ENCODE peak calls at places on chromosomes 2 and 18, in seven cellular contexts. W, I, E, K, S, B and F are unnamed samples. For H3K79me1, the result is how much of the 10 kb centered on the place peaks cover.

GRCh38 chr2:193476171-193476800 is 1281.6 kb upstream of the TMEFF2 start:
- DNase-seq in E (no peak), I (no peak), K (no peak), W (no peak), B (peak), S (no peak), F (no peak)

GRCh38 chr2:71661782-71662181 is 208.4 kb downstream of the DYSF start:
- DNase-seq in W (no peak), B (no peak), S (no peak), I (peak), E (no peak), K (no peak), F (no peak)

GRCh38 chr2:86243950-86244733 is 44.9 kb downstream of the MRPL35 start:
- DNase-seq in K (no peak), E (no peak), W (no peak), I (no peak), S (no peak), B (peak), F (no peak)

GRCh38 chr18:55513199-55513598 is 74.8 kb downstream of the TCF4 start:
- DNase-seq in E (peak), K (no peak), W (no peak), I (no peak), S (no peak), B (no peak), F (no peak)

GRCh38 chr2:135230150-135230549 is 178.1 kb downstream of the RAB3GAP1 start:
- DNase-seq in S (no peak), B (no peak), I (no peak), K (no peak), E (no peak), W (no peak), F (no peak)

GRCh38 chr2:65367517-65367916 is 64.9 kb downstream of the SPRED2 start:
- DNase-seq in B (peak), I (no peak), K (no peak), E (peak), W (no peak), S (peak), F (peak)

GRCh38 chr2:224870341-224870740 is 154.2 kb upstream of the CCDC195 start:
- DNase-seq in S (peak), B (no peak), W (no peak), K (no peak), E (no peak), I (no peak), F (no peak)

GRCh38 chr2:172437419-172438063 is 10.2 kb downstream of the ITGA6 start:
- DNase-seq in K (no peak), I (no peak), E (no peak), S (no peak), W (no peak), B (no peak), F (no peak)

GRCh38 chr2:112462178-112462577 is 19.8 kb upstream of the TTL start:
- DNase-seq in K (no peak), B (no peak), I (no peak), W (no peak), E (no peak), S (no peak), F (no peak)

GRCh38 chr2:71609958-71610357 is 156.6 kb downstream of the DYSF start:
- DNase-seq in B (peak), W (no peak), E (peak), K (no peak), S (peak), I (no peak), F (no peak)

GRCh38 chr18:72427721-72428120 is 116.4 kb downstream of the CBLN2 start:
- DNase-seq in E (no peak), S (peak), I (no peak), B (no peak), W (no peak), K (no peak), F (no peak)

GRCh38 chr2:68059769-68060525 is 2.9 kb downstream of the C1D start:
- DNase-seq in I (no peak), K (no peak), E (peak), S (peak), W (no peak), B (no peak), F (no peak)

GRCh38 chr18:12442946-12443345 is 35.2 kb downstream of the PRELID3A start:
- DNase-seq in S (peak), I (no peak), W (no peak), B (no peak), K (no peak), E (peak), F (no peak)

DNA sequence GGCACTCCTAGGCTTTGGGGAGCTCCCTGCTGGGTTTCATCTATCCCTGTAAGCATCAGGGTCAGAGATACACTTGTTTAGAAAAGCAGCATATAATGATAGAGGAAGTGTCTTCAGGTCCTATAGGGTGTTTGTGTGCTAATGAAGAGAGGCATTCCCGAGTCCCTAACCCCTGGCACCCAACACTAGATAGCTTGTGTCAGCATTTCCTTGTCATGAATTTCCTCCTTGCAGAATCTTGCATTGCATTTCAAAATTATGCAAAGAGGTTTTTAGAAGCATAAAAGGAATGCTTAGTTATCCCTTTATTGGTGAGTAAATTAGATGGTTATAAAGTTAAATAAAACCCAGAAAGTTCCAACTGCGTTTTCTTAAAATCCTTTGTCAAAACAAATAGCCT is 63.7 kb upstream of the LHCGR start:
- DNase-seq in K (no peak), B (no peak), W (no peak), I (no peak), E (no peak), S (no peak), F (peak)
- H2BK5ac ChIP-seq in K (no peak), B (no peak), W (no peak), I (no peak), E (no peak), S (no peak), F (no peak)

DNA sequence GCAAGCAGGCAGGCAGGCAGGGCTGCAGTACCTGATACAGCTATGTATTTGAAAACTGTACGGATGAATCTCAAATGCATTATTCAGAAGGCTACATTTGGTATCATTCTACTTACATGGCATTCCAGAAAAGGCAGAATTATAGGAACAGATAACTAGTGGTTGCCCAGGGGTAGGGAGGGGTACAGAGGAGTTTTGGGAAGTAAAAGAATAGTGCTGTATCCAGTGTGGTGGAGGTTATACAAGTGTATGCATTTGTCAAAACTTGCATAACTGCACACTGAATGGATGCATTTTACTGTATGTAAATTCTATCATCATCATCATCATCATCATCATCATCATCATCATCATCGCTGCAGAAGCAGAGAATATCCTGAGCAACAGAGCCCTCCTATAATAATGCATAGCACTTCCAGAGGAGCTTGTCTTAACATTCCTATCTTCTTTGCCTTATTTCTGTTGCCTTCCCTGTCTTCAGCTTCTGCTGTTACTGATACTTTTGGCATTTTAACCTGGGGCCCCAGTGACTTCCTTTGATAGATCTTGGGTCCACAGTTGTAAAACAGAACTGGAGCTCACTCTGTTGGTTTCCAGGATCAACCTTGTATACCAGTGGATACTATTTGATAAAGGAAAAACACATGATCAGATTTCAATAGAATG is 155.5 kb upstream of the OTX1 start:
- DNase-seq in S (no peak), E (no peak), B (no peak), W (no peak), K (no peak), I (no peak), F (no peak)
- H3K79me1 ChIP-seq in S (under half), E (under half), B (under half), W (under half), K (under half), I (under half), F (under half)

GRCh38 chr2:9779572-9780264 is 63.6 kb upstream of the TAF1B start:
- DNase-seq in S (no peak), B (no peak), K (no peak), W (no peak), E (no peak), I (no peak), F (no peak)

GRCh38 chr2:9778471-9779402 is 64.5 kb upstream of the TAF1B start:
- DNase-seq in B (no peak), K (no peak), I (no peak), W (no peak), S (no peak), E (no peak), F (no peak)

GRCh38 chr2:9780368-9781130 is 62.7 kb upstream of the TAF1B start:
- DNase-seq in S (no peak), B (no peak), I (no peak), E (no peak), K (no peak), W (no peak), F (no peak)

GRCh38 chr2:9781252-9781651 is 62.0 kb upstream of the TAF1B start:
- DNase-seq in I (no peak), E (no peak), B (peak), K (no peak), S (no peak), W (no peak), F (no peak)

DNA sequence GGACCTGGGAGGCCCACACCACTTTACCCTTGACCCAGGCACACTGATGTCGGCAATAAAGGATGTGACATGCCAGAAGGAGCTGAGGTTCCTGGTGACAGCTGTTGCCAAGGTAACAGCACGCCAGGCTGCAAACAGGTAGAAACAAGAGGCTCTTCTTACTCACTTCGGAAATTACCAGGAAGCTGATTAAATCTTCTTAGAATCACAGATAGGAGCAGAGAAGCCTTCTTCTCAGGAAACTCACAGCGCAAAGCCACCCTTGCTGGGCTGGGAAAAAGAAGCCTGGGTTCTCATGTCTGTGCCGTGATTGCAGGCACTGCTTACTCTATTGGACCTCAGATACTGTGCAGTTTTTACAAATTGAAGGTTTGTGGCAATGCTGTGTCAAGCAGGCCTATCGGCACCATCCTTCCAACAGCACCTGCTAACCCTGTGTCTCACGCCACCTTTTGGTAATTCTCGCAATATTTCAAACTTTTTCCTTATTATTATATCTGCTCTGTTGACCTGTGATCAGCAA is 61.0 kb upstream of the TAF1B start:
- DNase-seq in E (no peak), B (peak), K (no peak), I (no peak), S (no peak), W (no peak), F (peak)
- H2BK5ac ChIP-seq in E (no peak), B (no peak), K (no peak), I (no peak), S (no peak), W (no peak), F (no peak)

GRCh38 chr2:53989210-53989862 is 18.5 kb upstream of the PSME4 start:
- DNase-seq in I (no peak), E (no peak), S (no peak), K (no peak), W (no peak), B (no peak), F (no peak)
- H3K79me1 ChIP-seq in I (under half), E (under half), S (under half), K (under half), W (under half), B (under half), F (under half)

GRCh38 chr2:215060851-215061541 is 77.4 kb downstream of the ABCA12 start:
- DNase-seq in K (no peak), W (no peak), I (no peak), B (no peak), E (no peak), S (no peak), F (no peak)

GRCh38 chr2:215055891-215056290 is 82.5 kb downstream of the ABCA12 start:
- DNase-seq in B (no peak), W (no peak), S (no peak), I (no peak), K (no peak), E (no peak), F (no peak)

GRCh38 chr2:215063526-215063925 is 74.9 kb downstream of the ABCA12 start:
- DNase-seq in E (no peak), S (no peak), I (no peak), W (no peak), B (peak), K (no peak), F (no peak)

DNA sequence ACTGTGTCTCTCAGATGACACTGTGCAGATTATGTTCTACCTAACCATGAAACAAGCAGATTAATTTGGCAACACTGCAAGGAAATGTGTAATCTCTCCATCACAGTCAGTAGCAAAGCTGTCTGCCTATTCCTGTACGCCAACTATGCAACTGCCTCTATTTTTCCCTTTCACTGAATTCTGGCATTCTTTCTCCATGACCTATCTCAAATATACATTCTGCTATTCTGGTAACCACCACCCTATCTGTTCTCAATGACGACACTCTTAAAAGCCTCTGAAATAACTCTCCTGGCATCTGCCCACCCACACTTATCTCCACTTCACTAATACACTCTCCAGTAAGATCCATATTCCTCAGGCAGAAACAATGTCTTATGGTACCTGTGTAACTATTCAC is 78.7 kb downstream of the ABCA12 start:
- DNase-seq in I (no peak), K (no peak), B (peak), W (no peak), S (peak), E (peak), F (no peak)
- H2BK5ac ChIP-seq in I (no peak), K (no peak), B (no peak), W (no peak), S (no peak), E (no peak), F (no peak)

GRCh38 chr2:78532762-78533399 is 492.6 kb upstream of the REG3G start:
- DNase-seq in K (no peak), W (no peak), I (no peak), B (no peak), E (no peak), S (no peak), F (peak)
- H3K79me1 ChIP-seq in K (under half), W (under half), I (under half), B (under half), E (under half), S (under half), F (under half)